ENCODE peak calls at places on chromosomes 1 and 21, in six cellular contexts. F is astrocyte; M is neural progenitor cell; T is prostate gland; Z is CD8-positive, alpha-beta memory T cell; L is AG04450. G is an unnamed sample. For H3K27me3, the result is how much of the 10 kb centered on the place peaks cover.

GRCh38 chr1:168945870-168946269 is 160.6 kb upstream of the ATP1B1 start:
- DNase-seq in F (no peak), M (no peak), T (no peak), Z (no peak), L (no peak), G (no peak)

GRCh38 chr1:227273557-227273956 is 44.7 kb downstream of the CDC42BPA start:
- DNase-seq in F (no peak), M (peak), T (no peak), Z (no peak), L (no peak), G (no peak)

GRCh38 chr1:1355376-1355775 is 3.0 kb downstream of the MXRA8 start:
- DNase-seq in F (no peak), M (peak), T (no peak), Z (no peak), L (no peak), G (no peak)

GRCh38 chr21:40936771-40937261 is 89.9 kb upstream of the DSCAM start:
- DNase-seq in F (no peak), M (peak), T (no peak), Z (no peak), L (no peak), G (no peak)

GRCh38 chr1:156608036-156608674 is 6.9 kb upstream of the GPATCH4 start:
- DNase-seq in F (peak), M (peak), T (peak), Z (peak), L (peak), G (peak)

GRCh38 chr1:12177999-12178441 is 11.2 kb downstream of the TNFRSF1B start:
- DNase-seq in F (peak), M (no peak), T (no peak), Z (peak), L (peak), G (peak)

GRCh38 chr21:45377325-45377709 is 27.6 kb upstream of the COL18A1 start:
- DNase-seq in F (no peak), M (no peak), T (no peak), Z (no peak), L (no peak), G (no peak)

GRCh38 chr1:96259399-96259798 is 462.2 kb upstream of the PTBP2 start:
- DNase-seq in F (no peak), M (peak), T (no peak), Z (no peak), L (no peak), G (no peak)

GRCh38 chr1:30407862-30408580 is 315.4 kb downstream of the MATN1 start:
- DNase-seq in F (peak), M (no peak), T (no peak), Z (no peak), L (no peak), G (peak)

GRCh38 chr1:9761855-9762254 is 61.9 kb downstream of the CLSTN1 start:
- DNase-seq in F (no peak), M (no peak), T (no peak), Z (no peak), L (no peak), G (no peak)

GRCh38 chr1:190477687-190478192 is at the start of gene BRINP3:
- DNase-seq in F (no peak), M (no peak), T (no peak), Z (no peak), L (no peak), G (no peak)

GRCh38 chr1:245153645-245154428 is 948 bp upstream of the KIF26B start:
- DNase-seq in F (no peak), M (peak), T (no peak), Z (no peak), L (no peak), G (peak)

GRCh38 chr1:119091618-119092017 is 48.8 kb downstream of the WARS2 start:
- DNase-seq in F (peak), M (no peak), T (no peak), Z (no peak), L (no peak), G (no peak)

GRCh38 chr1:57272150-57272549 is 151.7 kb downstream of the DAB1 start:
- DNase-seq in F (no peak), M (no peak), T (no peak), Z (no peak), L (no peak), G (no peak)

GRCh38 chr1:46065405-46065804 is 67.0 kb downstream of the PIK3R3 start:
- DNase-seq in F (no peak), M (no peak), T (no peak), Z (peak), L (no peak), G (no peak)

GRCh38 chr1:47558601-47559593 is 121.1 kb downstream of the FOXD2 start:
- DNase-seq in F (no peak), M (no peak), T (peak), Z (no peak), L (no peak), G (no peak)

GRCh38 chr1:41672173-41672572 is 187.7 kb upstream of the EDN2 start:
- DNase-seq in F (peak), M (no peak), T (peak), Z (no peak), L (peak), G (peak)

GRCh38 chr1:145708063-145708462 is 895 bp upstream of the PDZK1 start:
- DNase-seq in F (peak), M (peak), T (no peak), Z (no peak), L (peak), G (no peak)

GRCh38 chr1:99860703-99861102 is 10.5 kb downstream of the AGL start:
- DNase-seq in F (no peak), M (no peak), T (no peak), Z (no peak), L (no peak), G (no peak)

GRCh38 chr1:47872871-47873270 is 124.3 kb downstream of the TRABD2B start:
- DNase-seq in F (no peak), M (no peak), T (no peak), Z (no peak), L (no peak), G (no peak)

GRCh38 chr1:114231301-114231700 is 77.6 kb upstream of the SYT6 start:
- DNase-seq in F (no peak), M (no peak), T (no peak), Z (no peak), L (no peak), G (no peak)

GRCh38 chr1:194225781-194226180 is 1039.4 kb upstream of the B3GALT2 start:
- DNase-seq in F (peak), M (no peak), T (no peak), Z (peak), L (no peak), G (no peak)

GRCh38 chr1:199682081-199682480 is 345.4 kb upstream of the NR5A2 start:
- DNase-seq in F (no peak), M (no peak), T (no peak), Z (no peak), L (no peak), G (no peak)

GRCh38 chr1:90837420-90837819 is 120.3 kb upstream of the BARHL2 start:
- DNase-seq in F (no peak), M (no peak), T (no peak), Z (no peak), L (no peak), G (no peak)

GRCh38 chr1:115428676-115429075 is 90.6 kb upstream of the NGF start:
- DNase-seq in F (peak), M (no peak), T (no peak), Z (no peak), L (no peak), G (no peak)

GRCh38 chr1:33300673-33301072 is 20.2 kb downstream of the A3GALT2 start:
- DNase-seq in F (peak), M (no peak), T (peak), Z (no peak), L (peak), G (peak)

GRCh38 chr1:11878081-11878890 is 19.5 kb upstream of the NPPB start:
- DNase-seq in F (no peak), M (no peak), T (no peak), Z (no peak), L (no peak), G (no peak)

GRCh38 chr1:106113851-106114250 is 942.6 kb upstream of the PRMT6 start:
- DNase-seq in F (no peak), M (no peak), T (no peak), Z (no peak), L (no peak), G (no peak)

GRCh38 chr1:208264469-208265126 is 20.4 kb upstream of the PLXNA2 start:
- DNase-seq in F (peak), M (no peak), T (no peak), Z (no peak), L (no peak), G (no peak)

GRCh38 chr1:37945743-37946702 is 830 bp downstream of the INPP5B start:
- DNase-seq in F (peak), M (no peak), T (peak), Z (no peak), L (peak), G (peak)

GRCh38 chr1:218165687-218166088 is 119.4 kb upstream of the RRP15 start:
- DNase-seq in F (no peak), M (peak), T (no peak), Z (no peak), L (no peak), G (no peak)
- H3K27me3 ChIP-seq in F (under half), M (under half), T (under half), Z (under half), L (under half), G (half or more)

GRCh38 chr1:6307099-6307498 is 46.2 kb upstream of the GPR153 start:
- DNase-seq in F (peak), M (no peak), T (no peak), Z (no peak), L (no peak), G (no peak)
- H3K27ac ChIP-seq in F (no peak), M (no peak), T (no peak), Z (no peak), L (no peak), G (no peak)

GRCh38 chr1:24654011-24654410 is 10.9 kb downstream of the SRRM1 start:
- DNase-seq in F (no peak), M (no peak), T (no peak), Z (no peak), L (no peak), G (no peak)
- H3K4me3 ChIP-seq in F (no peak), M (no peak), T (no peak), Z (no peak), L (no peak), G (no peak)

GRCh38 chr1:179742717-179743678 is at the start of gene FAM163A:
- DNase-seq in F (no peak), M (peak), T (no peak), Z (no peak), L (no peak), G (no peak)

GRCh38 chr1:179744401-179745130 is 1.5 kb downstream of the FAM163A start:
- DNase-seq in F (no peak), M (peak), T (no peak), Z (no peak), L (no peak), G (no peak)

GRCh38 chr1:179745131-179745611 is 2.1 kb downstream of the FAM163A start:
- DNase-seq in F (no peak), M (peak), T (no peak), Z (no peak), L (no peak), G (no peak)

GRCh38 chr1:179743679-179744400 is 749 bp downstream of the FAM163A start:
- DNase-seq in F (no peak), M (peak), T (no peak), Z (no peak), L (no peak), G (no peak)

GRCh38 chr1:179742291-179742690 is 800 bp upstream of the FAM163A start:
- DNase-seq in F (no peak), M (no peak), T (no peak), Z (no peak), L (no peak), G (no peak)
- H3K27me3 ChIP-seq in F (half or more), M (half or more), T (under half), Z (under half), L (under half), G (half or more)